ENCODE peak calls at places on chromosomes 12 and 14, in nine cellular contexts. T is GM10248, J is AG09309, D is ovary, C is mesothelial cell of epicardium, O is GM12864, Y is cardiac fibroblast, A is fibroblast of pulmonary artery, G is mammary epithelial cell. U is an unnamed sample.

GRCh38 chr14:89303452-89304435 is 113.3 kb downstream of the FOXN3 start:
- DNase-seq in A (peak), T (peak), Y (peak), O (peak), J (peak), D (peak), C (no peak), G (peak), U (no peak)

GRCh38 chr12:38823743-38824142 is 81.6 kb downstream of the CPNE8 start:
- DNase-seq in T (no peak), C (no peak), D (no peak), J (peak), G (peak), Y (peak), O (no peak), A (peak), U (no peak)

GRCh38 chr12:9811651-9812050 is 15.6 kb upstream of the KLRF1 start:
- DNase-seq in J (no peak), A (no peak), O (no peak), C (no peak), G (no peak), Y (no peak), T (no peak), D (no peak), U (no peak)

GRCh38 chr12:120455302-120455701 is 9.1 kb downstream of the GATC start:
- DNase-seq in C (no peak), A (no peak), J (no peak), G (no peak), T (no peak), O (no peak), D (no peak), Y (no peak), U (no peak)

GRCh38 chr12:44015333-44015941 is 179.6 kb downstream of the TMEM117 start:
- DNase-seq in Y (peak), J (peak), G (peak), O (peak), A (peak), T (peak), C (no peak), D (no peak), U (no peak)

GRCh38 chr14:35879654-35880249 is 53.6 kb downstream of the BRMS1L start:
- DNase-seq in G (no peak), A (peak), D (no peak), T (peak), C (no peak), O (no peak), Y (peak), J (no peak), U (no peak)

GRCh38 chr12:78571953-78572352 is 292.6 kb upstream of the SYT1 start:
- DNase-seq in D (peak), J (no peak), C (no peak), Y (no peak), O (no peak), A (no peak), T (no peak), G (no peak), U (no peak)

GRCh38 chr12:74624206-74624605 is 86.6 kb downstream of the ATXN7L3B start:
- DNase-seq in T (no peak), D (no peak), G (no peak), A (no peak), C (no peak), J (no peak), O (no peak), Y (no peak), U (no peak)

GRCh38 chr12:122646568-122647220 is 56.5 kb downstream of the HCAR2 start:
- DNase-seq in T (peak), A (peak), C (no peak), J (no peak), O (peak), D (no peak), G (peak), Y (peak), U (no peak)

DNA sequence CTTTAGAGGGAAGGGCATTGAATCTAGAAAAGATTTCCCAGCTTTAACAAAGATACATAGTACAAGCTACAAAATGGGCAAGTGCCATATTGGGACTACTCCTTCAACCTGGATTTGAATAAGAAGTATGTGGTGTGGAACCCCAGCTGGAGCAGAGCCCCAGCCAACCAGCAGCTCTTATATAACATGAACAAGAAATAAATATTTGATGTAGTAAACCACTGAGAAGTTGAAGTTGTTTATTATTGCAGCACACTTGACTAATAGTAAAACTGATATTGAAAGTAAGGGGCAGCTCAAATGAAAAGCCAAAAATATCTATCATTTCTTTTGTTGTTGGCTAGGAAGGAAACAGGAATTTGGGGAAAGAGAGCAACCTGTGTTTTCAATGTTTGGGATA is 701.8 kb downstream of the TMTC2 start:
- DNase-seq in O (no peak), J (no peak), Y (no peak), A (no peak), G (no peak), T (no peak), C (no peak), D (no peak), U (no peak)
- TF ChIP-seq CTCF in O (no peak), J (no peak), Y (no peak), A (no peak), G (no peak), T (no peak), C (no peak), D (no peak), U (no peak)

DNA sequence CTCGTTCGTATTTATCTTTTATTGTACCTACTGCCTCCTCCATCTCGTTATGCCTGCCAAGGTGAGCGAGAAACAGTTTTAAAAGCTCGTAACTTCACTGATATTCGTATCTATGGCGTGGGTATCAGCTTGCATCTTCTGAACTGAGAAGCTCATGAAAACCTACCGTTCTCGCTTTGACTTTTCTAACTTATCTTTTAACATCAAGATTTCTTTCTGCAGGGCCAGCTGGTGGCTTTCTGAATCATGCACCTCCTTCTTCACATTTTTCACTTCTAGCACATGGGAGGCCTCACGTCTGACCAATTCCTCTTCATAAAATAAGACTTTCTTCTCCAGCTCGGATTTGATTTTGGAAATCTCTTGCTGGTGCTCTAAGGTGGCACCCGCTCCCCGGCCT is 45.8 kb downstream of the AMN start:
- DNase-seq in G (no peak), A (no peak), J (no peak), T (no peak), C (no peak), D (no peak), O (no peak), Y (no peak), U (no peak)
- TF ChIP-seq CTCF in G (no peak), A (no peak), J (no peak), T (no peak), C (no peak), D (no peak), O (no peak), Y (no peak), U (no peak)

DNA sequence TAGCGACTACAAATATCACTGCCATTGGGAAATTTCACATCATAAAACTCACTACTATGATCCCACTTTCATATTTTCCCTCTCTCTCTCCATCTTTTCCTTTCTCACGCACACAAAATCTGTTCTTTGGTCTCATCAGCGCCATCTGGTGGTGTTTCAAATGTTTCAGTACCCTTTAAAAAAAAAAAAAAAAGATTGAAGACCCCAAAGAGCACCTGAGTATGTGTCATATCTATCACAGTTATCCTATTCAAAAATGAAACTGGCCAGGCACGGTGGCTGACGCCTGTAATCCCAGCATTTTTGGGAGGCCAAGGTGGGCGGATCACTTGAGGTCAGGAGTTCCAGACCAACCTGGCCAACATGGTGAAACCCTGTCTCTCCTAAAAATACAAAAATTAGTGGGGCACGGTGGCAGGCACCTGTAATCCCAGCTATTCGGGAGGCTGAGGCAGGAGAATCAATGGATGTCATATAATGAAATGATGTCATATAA is 72.4 kb downstream of the TTC9 start:
- DNase-seq in J (peak), Y (peak), G (peak), C (peak), T (peak), O (peak), D (peak), A (peak), U (no peak)
- TF ChIP-seq CTCF in J (peak), Y (peak), G (peak), C (peak), T (peak), O (peak), D (peak), A (peak), U (peak)

DNA sequence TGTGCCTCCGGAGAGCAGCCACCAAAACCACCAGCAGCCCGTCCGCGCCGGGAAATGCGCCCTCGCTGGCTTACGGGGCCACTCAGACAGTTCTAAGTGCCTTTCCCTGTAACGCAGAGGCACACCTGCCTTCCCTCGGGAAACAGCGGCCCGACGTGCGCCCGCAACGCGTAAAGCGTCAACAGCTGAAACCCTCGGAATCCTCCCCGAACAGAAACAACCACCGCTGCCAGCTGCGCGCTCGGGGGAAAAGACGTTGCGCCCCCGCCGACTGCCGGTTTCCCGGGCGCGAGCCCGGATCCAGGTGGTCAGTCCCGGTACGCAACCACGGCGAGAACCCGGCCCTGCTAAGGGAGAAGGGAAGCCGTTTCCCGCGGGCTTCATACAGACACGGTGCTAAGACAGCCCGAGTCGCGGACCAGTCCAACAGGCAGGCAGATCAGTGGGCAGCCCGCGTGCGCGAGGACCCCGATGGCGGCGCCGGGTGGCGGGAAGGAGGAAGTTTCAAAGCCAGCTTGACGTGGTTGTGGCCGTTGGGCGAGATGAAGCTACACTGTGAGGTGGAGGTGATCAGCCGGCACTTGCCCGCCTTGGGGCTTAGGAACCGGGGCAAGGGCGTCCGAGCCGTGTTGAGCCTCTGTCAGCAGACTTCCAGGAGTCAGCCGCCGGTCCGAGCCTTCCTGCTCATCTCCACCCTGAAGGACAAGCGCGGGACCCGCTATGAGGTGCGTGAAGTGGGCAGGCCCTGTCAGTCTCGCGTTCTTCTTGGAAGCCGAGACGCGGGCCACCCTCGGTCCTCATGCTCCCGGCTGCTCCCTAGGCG is at the start of gene LRR1:
- DNase-seq in A (peak), T (peak), J (no peak), D (peak), O (no peak), Y (peak), C (peak), G (peak), U (peak)
- TF ChIP-seq CTCF in A (no peak), T (no peak), J (no peak), D (peak), O (no peak), Y (no peak), C (no peak), G (no peak), U (no peak)

DNA sequence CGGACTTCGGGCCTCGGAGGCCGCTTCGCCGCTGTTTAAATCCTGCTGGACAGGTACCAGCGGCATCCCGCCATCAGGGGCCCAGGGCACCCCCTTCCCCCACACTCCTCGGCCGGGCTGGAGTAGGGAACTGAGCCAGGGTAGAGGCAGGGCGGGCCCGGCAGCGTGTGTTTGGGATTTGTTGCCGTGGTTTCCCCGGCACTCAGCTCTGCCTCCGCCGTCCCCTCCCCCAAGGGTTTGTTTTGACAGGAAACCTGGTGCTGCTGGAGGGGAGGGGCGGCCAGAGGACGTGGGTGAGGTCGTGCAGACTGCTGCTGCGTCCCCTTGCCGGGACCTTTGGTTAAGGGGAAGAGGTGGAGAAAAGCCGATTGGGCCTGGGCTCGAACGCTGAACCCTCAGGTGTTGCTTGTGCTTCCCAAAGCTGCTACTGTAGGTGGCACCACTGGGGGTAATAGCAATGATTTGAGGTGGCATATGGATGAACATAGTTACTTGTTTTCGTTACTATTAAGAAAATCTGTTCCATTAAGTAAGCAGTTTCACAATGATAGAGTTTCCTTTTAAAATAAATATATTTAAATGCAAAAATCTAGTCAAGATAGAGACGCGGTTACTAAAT is 778 bp downstream of the TCP11L2 start:
- DNase-seq in G (peak), O (peak), J (no peak), C (peak), A (peak), T (peak), D (peak), Y (peak), U (peak)
- TF ChIP-seq CTCF in G (peak), O (peak), J (no peak), C (no peak), A (no peak), T (no peak), D (no peak), Y (peak), U (no peak)

GRCh38 chr12:54132979-54133378 is 55.8 kb downstream of the SMUG1 start:
- DNase-seq in J (no peak), G (no peak), C (no peak), A (no peak), D (no peak), Y (no peak), T (no peak), O (no peak), U (no peak)

GRCh38 chr12:54134395-54134794 is 54.4 kb downstream of the SMUG1 start:
- DNase-seq in C (no peak), J (no peak), O (no peak), T (no peak), D (no peak), G (no peak), A (no peak), Y (no peak), U (no peak)

GRCh38 chr12:54134850-54135249 is 53.9 kb downstream of the SMUG1 start:
- DNase-seq in G (no peak), T (no peak), C (no peak), O (no peak), D (no peak), Y (no peak), J (no peak), A (no peak), U (no peak)

GRCh38 chr12:54135621-54136027 is 53.2 kb downstream of the SMUG1 start:
- DNase-seq in J (no peak), T (no peak), A (no peak), O (no peak), D (no peak), C (no peak), Y (no peak), G (no peak), U (no peak)

GRCh38 chr12:54133663-54134375 is 55.0 kb downstream of the SMUG1 start:
- DNase-seq in O (no peak), A (no peak), C (no peak), J (no peak), D (no peak), T (no peak), Y (no peak), G (no peak), U (no peak)
- TF ChIP-seq CTCF in O (no peak), A (no peak), C (no peak), J (no peak), D (no peak), T (no peak), Y (no peak), G (no peak), U (no peak)

DNA sequence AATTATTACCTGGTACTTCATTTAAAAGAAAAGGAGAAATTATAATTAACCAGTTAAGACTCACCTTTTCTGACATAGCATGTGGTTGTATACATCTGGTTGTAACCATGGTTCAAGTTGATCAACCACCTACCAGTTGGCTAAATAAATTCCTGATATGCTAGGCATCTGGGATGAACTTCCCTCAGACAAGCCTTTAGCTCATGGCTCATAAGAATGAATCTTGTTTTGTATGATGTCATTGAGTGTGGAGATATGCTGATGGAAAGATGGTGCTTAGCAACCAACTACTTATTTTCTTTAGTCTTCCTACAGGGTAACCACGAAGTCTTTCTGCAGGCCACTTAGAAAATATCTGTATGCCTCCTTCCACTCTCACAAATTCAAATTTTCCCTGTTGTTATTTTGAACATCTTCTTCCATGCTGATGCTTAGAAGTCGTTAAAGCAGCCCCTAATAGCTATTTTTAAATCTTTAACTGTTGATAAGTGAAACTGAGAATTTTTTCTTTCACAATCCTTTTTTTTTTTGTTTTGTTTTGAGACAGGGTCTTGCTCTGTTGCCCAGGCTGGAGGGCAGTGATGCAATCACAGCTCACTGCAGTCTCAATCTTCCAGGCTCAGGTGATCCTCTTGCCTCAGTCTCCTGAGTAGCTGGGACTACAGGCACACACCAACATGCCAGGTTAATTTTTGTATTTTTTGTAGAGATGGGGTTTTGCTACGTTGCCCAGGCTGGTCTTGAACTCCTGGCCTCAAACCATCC is 51.9 kb upstream of the PTHLH start:
- DNase-seq in C (no peak), A (peak), T (no peak), G (peak), O (no peak), Y (peak), D (no peak), J (no peak), U (no peak)
- TF ChIP-seq CTCF in C (no peak), A (no peak), T (no peak), G (no peak), O (no peak), Y (no peak), D (no peak), J (no peak), U (no peak)

DNA sequence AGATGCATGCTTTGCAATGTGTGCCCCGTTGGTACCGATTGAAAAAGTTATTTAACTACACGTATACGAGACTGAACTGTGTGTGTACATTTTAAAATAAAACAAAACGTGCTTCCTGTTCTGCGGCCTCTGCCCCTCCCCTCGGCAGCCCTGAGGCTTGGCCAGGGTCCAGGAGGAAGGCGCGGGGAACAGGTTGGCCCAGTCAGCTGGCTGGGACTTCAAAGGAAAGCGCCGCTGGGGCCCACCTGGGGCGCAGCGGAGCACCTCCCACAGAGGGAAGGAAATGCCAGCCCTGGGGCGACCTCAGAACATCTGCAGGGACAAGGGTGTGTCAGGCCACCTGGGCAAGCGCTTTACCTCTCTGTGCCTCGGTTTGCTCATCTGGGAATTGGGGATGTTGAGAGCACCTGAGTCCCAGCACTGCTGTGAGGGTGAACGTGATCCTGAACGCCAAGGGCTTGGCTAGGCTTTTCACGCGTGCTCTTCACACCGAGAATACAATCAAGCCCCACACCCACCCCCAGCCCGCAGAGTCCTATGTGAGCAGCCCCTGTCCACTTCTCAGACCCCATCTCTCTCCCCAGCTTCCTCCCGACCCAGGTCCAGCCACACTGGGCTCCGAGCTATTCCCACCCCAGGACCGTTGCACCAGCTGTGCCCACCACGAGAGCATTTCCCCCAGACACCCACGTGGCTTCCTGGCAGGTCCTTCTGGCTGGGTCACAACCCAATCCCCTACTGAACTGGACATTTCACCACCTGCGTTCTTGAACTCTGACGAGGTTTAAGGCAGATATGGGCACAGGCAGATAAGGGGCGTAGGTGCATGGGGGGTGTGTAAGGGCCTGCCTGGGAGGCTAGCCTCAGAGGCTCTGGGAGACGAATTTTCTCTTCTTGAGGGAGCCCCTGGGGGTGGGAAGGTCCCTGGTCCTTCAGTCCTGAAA is 41.9 kb upstream of the NCOR2 start:
- DNase-seq in A (peak), J (no peak), C (peak), O (peak), T (peak), G (peak), Y (peak), D (peak), U (no peak)
- TF ChIP-seq CTCF in A (no peak), J (no peak), C (no peak), O (peak), T (no peak), G (no peak), Y (no peak), D (no peak), U (no peak)